ENCODE peak calls at places on chromosomes 5 and 9, in eight cellular contexts. One of them, this sample, is unnamed.

GRCh38 chr5:156431956-156432829 is 105.2 kb downstream of the SGCD start:
- DNase-seq in body of pancreas: no peak
- DNase-seq in activated B cell treated with CpG ODN at 0.5 μM for 24 hours: no peak
- DNase-seq in fibroblast of lung: no peak
- DNase-seq in cardiac fibroblast: no peak
- DNase-seq in WERI-Rb-1: no peak
- DNase-seq in RWPE1: no peak
- DNase-seq in type B pancreatic cell: no peak
- DNase-seq in this sample: no peak

GRCh38 chr9:119458068-119458467 is 88.8 kb upstream of the BRINP1 start:
- DNase-seq in body of pancreas: no peak
- DNase-seq in activated B cell treated with CpG ODN at 0.5 μM for 24 hours: no peak
- DNase-seq in fibroblast of lung: no peak
- DNase-seq in cardiac fibroblast: no peak
- DNase-seq in WERI-Rb-1: no peak
- DNase-seq in RWPE1: peak; percentile 27
- DNase-seq in type B pancreatic cell: no peak
- DNase-seq in this sample: no peak

GRCh38 chr9:105449081-105449480 is 1.2 kb downstream of the FSD1L start:
- DNase-seq in body of pancreas: no peak
- DNase-seq in activated B cell treated with CpG ODN at 0.5 μM for 24 hours: no peak
- DNase-seq in fibroblast of lung: no peak
- DNase-seq in cardiac fibroblast: no peak
- DNase-seq in WERI-Rb-1: no peak
- DNase-seq in RWPE1: no peak
- DNase-seq in type B pancreatic cell: no peak
- DNase-seq in this sample: no peak

GRCh38 chr9:94941211-94941875 is 214.8 kb downstream of the AOPEP start:
- DNase-seq in body of pancreas: peak; percentile 35
- DNase-seq in activated B cell treated with CpG ODN at 0.5 μM for 24 hours: no peak
- DNase-seq in fibroblast of lung: no peak
- DNase-seq in cardiac fibroblast: peak; percentile 39
- DNase-seq in WERI-Rb-1: no peak
- DNase-seq in RWPE1: no peak
- DNase-seq in type B pancreatic cell: no peak
- DNase-seq in this sample: no peak

GRCh38 chr9:89153618-89154017 is 25.0 kb downstream of the SHC3 start:
- DNase-seq in body of pancreas: no peak
- DNase-seq in activated B cell treated with CpG ODN at 0.5 μM for 24 hours: no peak
- DNase-seq in fibroblast of lung: peak; percentile 64
- DNase-seq in cardiac fibroblast: peak; percentile 64
- DNase-seq in WERI-Rb-1: no peak
- DNase-seq in RWPE1: peak; percentile 76
- DNase-seq in type B pancreatic cell: no peak
- DNase-seq in this sample: no peak

GRCh38 chr9:87516931-87517300 is 19.2 kb downstream of the DAPK1 start:
- DNase-seq in body of pancreas: no peak
- DNase-seq in activated B cell treated with CpG ODN at 0.5 μM for 24 hours: no peak
- DNase-seq in fibroblast of lung: no peak
- DNase-seq in cardiac fibroblast: no peak
- DNase-seq in WERI-Rb-1: no peak
- DNase-seq in RWPE1: no peak
- DNase-seq in type B pancreatic cell: no peak
- DNase-seq in this sample: no peak

GRCh38 chr9:106655966-106656365 is 207.0 kb upstream of the ZNF462 start:
- DNase-seq in body of pancreas: no peak
- DNase-seq in activated B cell treated with CpG ODN at 0.5 μM for 24 hours: no peak
- DNase-seq in fibroblast of lung: no peak
- DNase-seq in cardiac fibroblast: no peak
- DNase-seq in WERI-Rb-1: no peak
- DNase-seq in RWPE1: no peak
- DNase-seq in type B pancreatic cell: no peak
- DNase-seq in this sample: no peak

GRCh38 chr9:133122935-133123611 is 2.0 kb upstream of the RALGDS start:
- DNase-seq in body of pancreas: no peak
- DNase-seq in activated B cell treated with CpG ODN at 0.5 μM for 24 hours: no peak
- DNase-seq in fibroblast of lung: no peak
- DNase-seq in cardiac fibroblast: peak; percentile 54
- DNase-seq in WERI-Rb-1: peak; percentile 57
- DNase-seq in RWPE1: no peak
- DNase-seq in type B pancreatic cell: no peak
- DNase-seq in this sample: no peak

GRCh38 chr5:171357843-171358242 is 29.8 kb upstream of the NPM1 start:
- DNase-seq in body of pancreas: no peak
- DNase-seq in activated B cell treated with CpG ODN at 0.5 μM for 24 hours: no peak
- DNase-seq in fibroblast of lung: no peak
- DNase-seq in cardiac fibroblast: no peak
- DNase-seq in WERI-Rb-1: no peak
- DNase-seq in RWPE1: no peak
- DNase-seq in type B pancreatic cell: no peak
- DNase-seq in this sample: no peak

GRCh38 chr9:6305954-6306563 is 22.1 kb upstream of the TPD52L3 start:
- DNase-seq in body of pancreas: no peak
- DNase-seq in activated B cell treated with CpG ODN at 0.5 μM for 24 hours: no peak
- DNase-seq in fibroblast of lung: peak; percentile 65
- DNase-seq in cardiac fibroblast: peak; percentile 78
- DNase-seq in WERI-Rb-1: no peak
- DNase-seq in RWPE1: peak; percentile 21
- DNase-seq in type B pancreatic cell: no peak
- DNase-seq in this sample: no peak

GRCh38 chr5:13994606-13995336 is 50.3 kb upstream of the DNAH5 start:
- DNase-seq in body of pancreas: no peak
- DNase-seq in activated B cell treated with CpG ODN at 0.5 μM for 24 hours: no peak
- DNase-seq in fibroblast of lung: peak; percentile 92
- DNase-seq in cardiac fibroblast: no peak
- DNase-seq in WERI-Rb-1: no peak
- DNase-seq in RWPE1: no peak
- DNase-seq in type B pancreatic cell: no peak
- DNase-seq in this sample: no peak

GRCh38 chr5:95533761-95534160 is 21.0 kb downstream of the SKIC3 start:
- DNase-seq in body of pancreas: no peak
- DNase-seq in activated B cell treated with CpG ODN at 0.5 μM for 24 hours: no peak
- DNase-seq in fibroblast of lung: no peak
- DNase-seq in cardiac fibroblast: no peak
- DNase-seq in WERI-Rb-1: no peak
- DNase-seq in RWPE1: no peak
- DNase-seq in type B pancreatic cell: no peak
- DNase-seq in this sample: no peak

GRCh38 chr9:97873410-97873809 is 20.4 kb downstream of the FOXE1 start:
- DNase-seq in body of pancreas: no peak
- DNase-seq in activated B cell treated with CpG ODN at 0.5 μM for 24 hours: no peak
- DNase-seq in fibroblast of lung: no peak
- DNase-seq in cardiac fibroblast: no peak
- DNase-seq in WERI-Rb-1: no peak
- DNase-seq in RWPE1: no peak
- DNase-seq in type B pancreatic cell: no peak
- DNase-seq in this sample: no peak

GRCh38 chr9:97866300-97866699 is 13.3 kb downstream of the FOXE1 start:
- DNase-seq in body of pancreas: no peak
- DNase-seq in activated B cell treated with CpG ODN at 0.5 μM for 24 hours: no peak
- DNase-seq in fibroblast of lung: no peak
- DNase-seq in cardiac fibroblast: no peak
- DNase-seq in WERI-Rb-1: no peak
- DNase-seq in RWPE1: no peak
- DNase-seq in type B pancreatic cell: no peak
- DNase-seq in this sample: no peak

GRCh38 chr9:97866848-97867247 is 13.8 kb downstream of the FOXE1 start:
- DNase-seq in body of pancreas: no peak
- DNase-seq in activated B cell treated with CpG ODN at 0.5 μM for 24 hours: no peak
- DNase-seq in fibroblast of lung: no peak
- DNase-seq in cardiac fibroblast: no peak
- DNase-seq in WERI-Rb-1: no peak
- DNase-seq in RWPE1: no peak
- DNase-seq in type B pancreatic cell: no peak
- DNase-seq in this sample: no peak

GRCh38 chr9:97864396-97864795 is 11.4 kb downstream of the FOXE1 start:
- DNase-seq in body of pancreas: no peak
- DNase-seq in activated B cell treated with CpG ODN at 0.5 μM for 24 hours: no peak
- DNase-seq in fibroblast of lung: no peak
- DNase-seq in cardiac fibroblast: no peak
- DNase-seq in WERI-Rb-1: no peak
- DNase-seq in RWPE1: no peak
- DNase-seq in type B pancreatic cell: no peak
- DNase-seq in this sample: no peak

DNA sequence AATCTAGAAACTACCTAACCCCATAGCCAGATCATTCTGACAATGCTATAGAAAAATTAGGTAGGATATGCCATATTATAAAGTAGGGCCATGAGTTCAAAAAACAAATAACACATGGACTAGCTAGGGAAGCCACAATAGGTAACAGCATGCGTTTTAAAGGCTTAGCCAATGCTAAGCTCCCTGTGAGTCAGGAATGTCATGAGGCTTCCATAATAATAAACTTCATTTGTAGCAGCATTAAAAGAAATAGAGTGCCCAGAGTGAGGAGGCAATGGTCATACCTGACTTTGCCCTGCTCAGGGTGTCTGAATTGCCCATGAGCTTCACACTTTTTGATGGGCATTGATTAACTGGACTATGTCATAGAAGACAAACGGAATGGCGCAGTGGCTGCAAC is 15.8 kb downstream of the FOXE1 start:
- DNase-seq in body of pancreas: no peak
- DNase-seq in activated B cell treated with CpG ODN at 0.5 μM for 24 hours: no peak
- DNase-seq in fibroblast of lung: no peak
- DNase-seq in cardiac fibroblast: no peak
- DNase-seq in WERI-Rb-1: no peak
- DNase-seq in RWPE1: no peak
- DNase-seq in type B pancreatic cell: no peak
- DNase-seq in this sample: no peak
- TF ChIP-seq CTCF in body of pancreas: no peak
- TF ChIP-seq CTCF in activated B cell treated with CpG ODN at 0.5 μM for 24 hours: no peak
- TF ChIP-seq CTCF in fibroblast of lung: no peak
- TF ChIP-seq CTCF in cardiac fibroblast: no peak
- TF ChIP-seq CTCF in WERI-Rb-1: no peak
- TF ChIP-seq CTCF in RWPE1: no peak
- TF ChIP-seq CTCF in type B pancreatic cell: no peak
- TF ChIP-seq CTCF in this sample: no peak

GRCh38 chr9:99015448-99015847 is 71.7 kb downstream of the COL15A1 start:
- DNase-seq in body of pancreas: no peak
- DNase-seq in activated B cell treated with CpG ODN at 0.5 μM for 24 hours: no peak
- DNase-seq in fibroblast of lung: no peak
- DNase-seq in cardiac fibroblast: no peak
- DNase-seq in WERI-Rb-1: no peak
- DNase-seq in RWPE1: no peak
- DNase-seq in type B pancreatic cell: no peak
- DNase-seq in this sample: no peak

GRCh38 chr9:99011161-99011709 is 67.5 kb downstream of the COL15A1 start:
- DNase-seq in body of pancreas: no peak
- DNase-seq in activated B cell treated with CpG ODN at 0.5 μM for 24 hours: no peak
- DNase-seq in fibroblast of lung: peak; percentile 49
- DNase-seq in cardiac fibroblast: no peak
- DNase-seq in WERI-Rb-1: no peak
- DNase-seq in RWPE1: no peak
- DNase-seq in type B pancreatic cell: no peak
- DNase-seq in this sample: no peak

GRCh38 chr9:99013550-99013949 is 69.8 kb downstream of the COL15A1 start:
- DNase-seq in body of pancreas: no peak
- DNase-seq in activated B cell treated with CpG ODN at 0.5 μM for 24 hours: no peak
- DNase-seq in fibroblast of lung: no peak
- DNase-seq in cardiac fibroblast: no peak
- DNase-seq in WERI-Rb-1: no peak
- DNase-seq in RWPE1: no peak
- DNase-seq in type B pancreatic cell: no peak
- DNase-seq in this sample: peak; percentile 29

GRCh38 chr9:99015890-99016289 is 72.2 kb downstream of the COL15A1 start:
- DNase-seq in body of pancreas: no peak
- DNase-seq in activated B cell treated with CpG ODN at 0.5 μM for 24 hours: no peak
- DNase-seq in fibroblast of lung: no peak
- DNase-seq in cardiac fibroblast: no peak
- DNase-seq in WERI-Rb-1: no peak
- DNase-seq in RWPE1: no peak
- DNase-seq in type B pancreatic cell: no peak
- DNase-seq in this sample: no peak

DNA sequence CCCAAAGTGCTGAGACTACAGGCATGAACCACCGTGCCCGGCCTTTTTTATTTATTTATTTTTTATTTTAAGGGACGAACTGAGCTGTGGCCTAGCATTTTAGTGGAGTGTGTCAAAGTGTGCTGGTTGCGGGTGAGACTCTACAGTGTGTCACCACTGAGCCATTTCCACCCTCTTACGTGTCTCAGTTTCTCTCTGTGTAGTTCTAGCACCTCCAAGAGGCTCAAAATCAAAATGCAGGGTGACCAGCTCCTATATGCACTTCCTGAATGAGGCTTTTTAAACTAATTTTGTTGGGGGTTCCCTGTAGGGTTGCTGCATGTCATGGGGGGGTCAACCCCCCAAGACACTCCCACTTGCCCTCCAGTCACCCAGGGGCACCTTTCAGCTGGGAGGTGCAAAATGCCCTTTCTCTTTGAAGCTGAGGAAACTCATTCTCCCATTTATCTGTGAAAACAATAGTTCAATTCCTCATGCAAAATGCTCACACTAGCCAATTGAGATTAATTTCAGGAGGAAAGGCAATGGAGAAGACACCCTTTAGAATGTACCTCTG is 69.3 kb downstream of the COL15A1 start:
- DNase-seq in body of pancreas: no peak
- DNase-seq in activated B cell treated with CpG ODN at 0.5 μM for 24 hours: no peak
- DNase-seq in fibroblast of lung: no peak
- DNase-seq in cardiac fibroblast: no peak
- DNase-seq in WERI-Rb-1: no peak
- DNase-seq in RWPE1: no peak
- DNase-seq in type B pancreatic cell: no peak
- DNase-seq in this sample: peak; percentile 25
- TF ChIP-seq CTCF in body of pancreas: peak; percentile 50
- TF ChIP-seq CTCF in activated B cell treated with CpG ODN at 0.5 μM for 24 hours: no peak
- TF ChIP-seq CTCF in fibroblast of lung: no peak
- TF ChIP-seq CTCF in cardiac fibroblast: peak; percentile 39
- TF ChIP-seq CTCF in WERI-Rb-1: peak; percentile 7
- TF ChIP-seq CTCF in RWPE1: no peak
- TF ChIP-seq CTCF in type B pancreatic cell: no peak
- TF ChIP-seq CTCF in this sample: peak; percentile 42

GRCh38 chr9:34377402-34377741 is 674 bp upstream of the MYORG start:
- DNase-seq in body of pancreas: peak; percentile 67
- DNase-seq in activated B cell treated with CpG ODN at 0.5 μM for 24 hours: no peak
- DNase-seq in fibroblast of lung: no peak
- DNase-seq in cardiac fibroblast: no peak
- DNase-seq in WERI-Rb-1: peak; percentile 42
- DNase-seq in RWPE1: peak; percentile 30
- DNase-seq in type B pancreatic cell: no peak
- DNase-seq in this sample: no peak
- TF ChIP-seq CTCF in body of pancreas: no peak
- TF ChIP-seq CTCF in activated B cell treated with CpG ODN at 0.5 μM for 24 hours: no peak
- TF ChIP-seq CTCF in fibroblast of lung: no peak
- TF ChIP-seq CTCF in cardiac fibroblast: no peak
- TF ChIP-seq CTCF in WERI-Rb-1: no peak
- TF ChIP-seq CTCF in RWPE1: no peak
- TF ChIP-seq CTCF in type B pancreatic cell: no peak
- TF ChIP-seq CTCF in this sample: no peak

GRCh38 chr9:92770005-92770995 is 5.7 kb upstream of the BICD2 start:
- DNase-seq in body of pancreas: no peak
- DNase-seq in activated B cell treated with CpG ODN at 0.5 μM for 24 hours: peak; percentile 27
- DNase-seq in fibroblast of lung: no peak
- DNase-seq in cardiac fibroblast: peak; percentile 46
- DNase-seq in WERI-Rb-1: no peak
- DNase-seq in RWPE1: peak; percentile 67
- DNase-seq in type B pancreatic cell: no peak
- DNase-seq in this sample: no peak
- TF ChIP-seq CTCF in body of pancreas: no peak
- TF ChIP-seq CTCF in activated B cell treated with CpG ODN at 0.5 μM for 24 hours: no peak
- TF ChIP-seq CTCF in fibroblast of lung: no peak
- TF ChIP-seq CTCF in cardiac fibroblast: no peak
- TF ChIP-seq CTCF in WERI-Rb-1: no peak
- TF ChIP-seq CTCF in RWPE1: no peak
- TF ChIP-seq CTCF in type B pancreatic cell: no peak
- TF ChIP-seq CTCF in this sample: no peak

This sample was measured in CD8-positive, alpha-beta T cell.